ENCODE peak calls at places on chromosomes 1 and 21, in seven cellular contexts. O is NCI-H1930; L is stimulated activated naive CD4-positive, alpha-beta T cell; Z is anterior cingulate cortex; W is dorsolateral prefrontal cortex; U is H1; V is omental fat pad. I is an unnamed sample.
A peak's percentile ranks its signal among the peaks of the same experiment; 100 is the strongest.

GRCh38 chr1:223547316-223548114 is 118.0 kb downstream of the CAPN8 start:
- DNase-seq in O (no peak), L (no peak), Z (no peak), W (no peak), U (no peak), V (no peak), I (no peak)

GRCh38 chr21:28240586-28240985 is 752.1 kb downstream of the LTN1 start:
- DNase-seq in O (no peak), L (no peak), Z (no peak), W (no peak), U (no peak), V (no peak), I (no peak)

GRCh38 chr1:89912073-89912472 is 82.8 kb upstream of the ZNF326 start:
- DNase-seq in O (no peak), L (no peak), Z (no peak), W (no peak), U (no peak), V (no peak), I (no peak)

GRCh38 chr1:170697338-170697715 is 33.4 kb downstream of the PRRX1 start:
- DNase-seq in O (no peak), L (no peak), Z (no peak), W (no peak), U (no peak), V (no peak), I (no peak)

GRCh38 chr1:35929730-35930592 is 944 bp upstream of the AGO3 start:
- DNase-seq in O (no peak), L (peak; percentile 17), Z (peak; percentile 56), W (peak; percentile 21), U (peak; percentile 55), V (no peak), I (peak; percentile 37)

GRCh38 chr1:41169799-41170180 is 72.3 kb downstream of the SCMH1 start:
- DNase-seq in O (no peak), L (no peak), Z (no peak), W (no peak), U (no peak), V (no peak), I (no peak)

GRCh38 chr1:35431173-35431599 is 126.0 kb downstream of the KIAA0319L start:
- DNase-seq in O (no peak), L (no peak), Z (no peak), W (no peak), U (no peak), V (no peak), I (no peak)

GRCh38 chr1:226310637-226311195 is 1.8 kb upstream of the LIN9 start:
- DNase-seq in O (no peak), L (no peak), Z (no peak), W (no peak), U (no peak), V (no peak), I (no peak)

GRCh38 chr21:33514234-33514633 is 22.7 kb upstream of the DNAJC28 start:
- DNase-seq in O (no peak), L (no peak), Z (no peak), W (no peak), U (no peak), V (no peak), I (no peak)

GRCh38 chr1:173257805-173258204 is 50.7 kb upstream of the TNFSF4 start:
- DNase-seq in O (no peak), L (no peak), Z (no peak), W (no peak), U (no peak), V (no peak), I (no peak)

GRCh38 chr1:110771245-110772022 is 96.7 kb upstream of the KCNA3 start:
- DNase-seq in O (no peak), L (no peak), Z (no peak), W (no peak), U (no peak), V (no peak), I (no peak)

GRCh38 chr1:37561794-37562132 is 5.0 kb downstream of the DNALI1 start:
- DNase-seq in O (no peak), L (peak; percentile 3), Z (no peak), W (no peak), U (peak; percentile 68), V (no peak), I (no peak)

GRCh38 chr1:70930062-70930461 is 117.6 kb downstream of the PTGER3 start:
- DNase-seq in O (no peak), L (no peak), Z (no peak), W (no peak), U (no peak), V (no peak), I (no peak)

GRCh38 chr1:159492575-159493323 is 43.1 kb downstream of the OR10J5 start:
- DNase-seq in O (no peak), L (no peak), Z (no peak), W (no peak), U (no peak), V (no peak), I (no peak)

GRCh38 chr1:161198877-161199431 is at the start of gene ADAMTS4:
- DNase-seq in O (no peak), L (no peak), Z (peak; percentile 83), W (no peak), U (peak; percentile 70), V (peak; percentile 78), I (peak; percentile 32)

GRCh38 chr1:92567211-92567868 is 80.6 kb upstream of the GFI1 start:
- DNase-seq in O (no peak), L (no peak), Z (no peak), W (no peak), U (no peak), V (no peak), I (no peak)

GRCh38 chr1:41528726-41529605 is 44.5 kb upstream of the EDN2 start:
- DNase-seq in O (no peak), L (no peak), Z (no peak), W (no peak), U (no peak), V (no peak), I (peak; percentile 13)

GRCh38 chr1:31936278-31936965 is 1.7 kb downstream of the PTP4A2 start:
- DNase-seq in O (no peak), L (no peak), Z (no peak), W (no peak), U (no peak), V (no peak), I (no peak)